ENCODE peak calls at places on chromosomes 2 and 18, in nine cellular contexts. One of them, this sample, is unnamed.

GRCh38 chr2:55158111-55158814 is 73.8 kb downstream of the CLHC1 start:
- DNase-seq in CD8-positive, alpha-beta T cell: no peak
- DNase-seq in fibroblast of mammary gland: no peak
- DNase-seq in epithelial cell of proximal tubule: no peak
- DNase-seq in H1: no peak
- DNase-seq in neural progenitor cell: no peak
- DNase-seq in foreskin fibroblast: no peak
- DNase-seq in kidney: no peak
- DNase-seq in pancreas: no peak
- DNase-seq in this sample: no peak

GRCh38 chr18:34562252-34562870 is 147.7 kb upstream of the DTNA start:
- DNase-seq in CD8-positive, alpha-beta T cell: no peak
- DNase-seq in fibroblast of mammary gland: no peak
- DNase-seq in epithelial cell of proximal tubule: no peak
- DNase-seq in H1: no peak
- DNase-seq in neural progenitor cell: no peak
- DNase-seq in foreskin fibroblast: no peak
- DNase-seq in kidney: no peak
- DNase-seq in pancreas: no peak
- DNase-seq in this sample: no peak

GRCh38 chr18:8238507-8238906 is 370.7 kb upstream of the RAB12 start:
- DNase-seq in CD8-positive, alpha-beta T cell: no peak
- DNase-seq in fibroblast of mammary gland: peak
- DNase-seq in epithelial cell of proximal tubule: no peak
- DNase-seq in H1: no peak
- DNase-seq in neural progenitor cell: no peak
- DNase-seq in foreskin fibroblast: no peak
- DNase-seq in kidney: no peak
- DNase-seq in pancreas: no peak
- DNase-seq in this sample: no peak

GRCh38 chr2:202042444-202042843 is 8.8 kb downstream of the FZD7 start:
- DNase-seq in CD8-positive, alpha-beta T cell: no peak
- DNase-seq in fibroblast of mammary gland: peak
- DNase-seq in epithelial cell of proximal tubule: no peak
- DNase-seq in H1: no peak
- DNase-seq in neural progenitor cell: no peak
- DNase-seq in foreskin fibroblast: no peak
- DNase-seq in kidney: no peak
- DNase-seq in pancreas: no peak
- DNase-seq in this sample: no peak

GRCh38 chr2:46648141-46648742 is 168.9 kb downstream of the TMEM247 start:
- DNase-seq in CD8-positive, alpha-beta T cell: no peak
- DNase-seq in fibroblast of mammary gland: peak
- DNase-seq in epithelial cell of proximal tubule: no peak
- DNase-seq in H1: no peak
- DNase-seq in neural progenitor cell: no peak
- DNase-seq in foreskin fibroblast: no peak
- DNase-seq in kidney: no peak
- DNase-seq in pancreas: no peak
- DNase-seq in this sample: peak

GRCh38 chr18:67783215-67783946 is 266.9 kb upstream of the DSEL start:
- DNase-seq in CD8-positive, alpha-beta T cell: no peak
- DNase-seq in fibroblast of mammary gland: peak
- DNase-seq in epithelial cell of proximal tubule: peak
- DNase-seq in H1: no peak
- DNase-seq in neural progenitor cell: no peak
- DNase-seq in foreskin fibroblast: peak
- DNase-seq in kidney: no peak
- DNase-seq in pancreas: no peak
- DNase-seq in this sample: peak

GRCh38 chr18:5890606-5891360 is 4.5 kb downstream of the TMEM200C start:
- DNase-seq in CD8-positive, alpha-beta T cell: peak
- DNase-seq in fibroblast of mammary gland: peak
- DNase-seq in epithelial cell of proximal tubule: no peak
- DNase-seq in H1: no peak
- DNase-seq in neural progenitor cell: peak
- DNase-seq in foreskin fibroblast: no peak
- DNase-seq in kidney: peak
- DNase-seq in pancreas: peak
- DNase-seq in this sample: no peak

GRCh38 chr18:79681484-79682387 is 2.1 kb downstream of the CTDP1 start:
- DNase-seq in CD8-positive, alpha-beta T cell: peak
- DNase-seq in fibroblast of mammary gland: no peak
- DNase-seq in epithelial cell of proximal tubule: no peak
- DNase-seq in H1: no peak
- DNase-seq in neural progenitor cell: no peak
- DNase-seq in foreskin fibroblast: no peak
- DNase-seq in kidney: no peak
- DNase-seq in pancreas: no peak
- DNase-seq in this sample: no peak

GRCh38 chr2:191696001-191696400 is 18.1 kb downstream of the NABP1 start:
- DNase-seq in CD8-positive, alpha-beta T cell: no peak
- DNase-seq in fibroblast of mammary gland: peak
- DNase-seq in epithelial cell of proximal tubule: peak
- DNase-seq in H1: no peak
- DNase-seq in neural progenitor cell: no peak
- DNase-seq in foreskin fibroblast: peak
- DNase-seq in kidney: peak
- DNase-seq in pancreas: peak
- DNase-seq in this sample: peak

GRCh38 chr2:172437419-172438063 is 10.2 kb downstream of the ITGA6 start:
- DNase-seq in CD8-positive, alpha-beta T cell: peak
- DNase-seq in fibroblast of mammary gland: no peak
- DNase-seq in epithelial cell of proximal tubule: no peak
- DNase-seq in H1: no peak
- DNase-seq in neural progenitor cell: no peak
- DNase-seq in foreskin fibroblast: no peak
- DNase-seq in kidney: no peak
- DNase-seq in pancreas: no peak
- DNase-seq in this sample: no peak

GRCh38 chr18:48529796-48530195 is 9.0 kb upstream of the CTIF start:
- DNase-seq in CD8-positive, alpha-beta T cell: no peak
- DNase-seq in fibroblast of mammary gland: peak
- DNase-seq in epithelial cell of proximal tubule: peak
- DNase-seq in H1: no peak
- DNase-seq in neural progenitor cell: no peak
- DNase-seq in foreskin fibroblast: peak
- DNase-seq in kidney: no peak
- DNase-seq in pancreas: no peak
- DNase-seq in this sample: peak

GRCh38 chr2:173750332-173750731 is 214.8 kb downstream of the SP3 start:
- DNase-seq in CD8-positive, alpha-beta T cell: no peak
- DNase-seq in fibroblast of mammary gland: peak
- DNase-seq in epithelial cell of proximal tubule: no peak
- DNase-seq in H1: no peak
- DNase-seq in neural progenitor cell: peak
- DNase-seq in foreskin fibroblast: peak
- DNase-seq in kidney: no peak
- DNase-seq in pancreas: no peak
- DNase-seq in this sample: no peak

GRCh38 chr2:151437630-151438029 is 27.9 kb downstream of the RIF1 start:
- DNase-seq in CD8-positive, alpha-beta T cell: peak
- DNase-seq in fibroblast of mammary gland: peak
- DNase-seq in epithelial cell of proximal tubule: no peak
- DNase-seq in H1: no peak
- DNase-seq in neural progenitor cell: peak
- DNase-seq in foreskin fibroblast: no peak
- DNase-seq in kidney: no peak
- DNase-seq in pancreas: no peak
- DNase-seq in this sample: no peak

GRCh38 chr2:44168684-44169154 is at the start of gene PPM1B:
- DNase-seq in CD8-positive, alpha-beta T cell: peak
- DNase-seq in fibroblast of mammary gland: no peak
- DNase-seq in epithelial cell of proximal tubule: no peak
- DNase-seq in H1: peak
- DNase-seq in neural progenitor cell: no peak
- DNase-seq in foreskin fibroblast: peak
- DNase-seq in kidney: peak
- DNase-seq in pancreas: no peak
- DNase-seq in this sample: no peak

GRCh38 chr2:6510547-6510946 is 355.2 kb downstream of the CMPK2 start:
- DNase-seq in CD8-positive, alpha-beta T cell: no peak
- DNase-seq in fibroblast of mammary gland: no peak
- DNase-seq in epithelial cell of proximal tubule: no peak
- DNase-seq in H1: no peak
- DNase-seq in neural progenitor cell: no peak
- DNase-seq in foreskin fibroblast: peak
- DNase-seq in kidney: no peak
- DNase-seq in pancreas: no peak
- DNase-seq in this sample: no peak

GRCh38 chr18:34702814-34703213 is 7.3 kb upstream of the DTNA start:
- DNase-seq in CD8-positive, alpha-beta T cell: no peak
- DNase-seq in fibroblast of mammary gland: no peak
- DNase-seq in epithelial cell of proximal tubule: no peak
- DNase-seq in H1: no peak
- DNase-seq in neural progenitor cell: no peak
- DNase-seq in foreskin fibroblast: no peak
- DNase-seq in kidney: no peak
- DNase-seq in pancreas: no peak
- DNase-seq in this sample: no peak

GRCh38 chr18:51089691-51090090 is 59.7 kb downstream of the SMAD4 start:
- DNase-seq in CD8-positive, alpha-beta T cell: no peak
- DNase-seq in fibroblast of mammary gland: peak
- DNase-seq in epithelial cell of proximal tubule: no peak
- DNase-seq in H1: no peak
- DNase-seq in neural progenitor cell: no peak
- DNase-seq in foreskin fibroblast: no peak
- DNase-seq in kidney: no peak
- DNase-seq in pancreas: no peak
- DNase-seq in this sample: no peak

GRCh38 chr2:222024934-222025890 is 273.6 kb downstream of the PAX3 start:
- DNase-seq in CD8-positive, alpha-beta T cell: no peak
- DNase-seq in fibroblast of mammary gland: peak
- DNase-seq in epithelial cell of proximal tubule: no peak
- DNase-seq in H1: no peak
- DNase-seq in neural progenitor cell: peak
- DNase-seq in foreskin fibroblast: peak
- DNase-seq in kidney: no peak
- DNase-seq in pancreas: no peak
- DNase-seq in this sample: no peak

GRCh38 chr18:14026199-14026598 is 106.0 kb downstream of the ZNF519 start:
- DNase-seq in CD8-positive, alpha-beta T cell: no peak
- DNase-seq in fibroblast of mammary gland: no peak
- DNase-seq in epithelial cell of proximal tubule: no peak
- DNase-seq in H1: peak
- DNase-seq in neural progenitor cell: no peak
- DNase-seq in foreskin fibroblast: no peak
- DNase-seq in kidney: no peak
- DNase-seq in pancreas: no peak
- DNase-seq in this sample: no peak

GRCh38 chr2:135797497-135798274 is 39.3 kb downstream of the LCT start:
- DNase-seq in CD8-positive, alpha-beta T cell: peak
- DNase-seq in fibroblast of mammary gland: peak
- DNase-seq in epithelial cell of proximal tubule: peak
- DNase-seq in H1: peak
- DNase-seq in neural progenitor cell: peak
- DNase-seq in foreskin fibroblast: peak
- DNase-seq in kidney: peak
- DNase-seq in pancreas: peak
- DNase-seq in this sample: peak
- H3K4me3 ChIP-seq in CD8-positive, alpha-beta T cell: no peak
- H3K4me3 ChIP-seq in fibroblast of mammary gland: no peak
- H3K4me3 ChIP-seq in epithelial cell of proximal tubule: no peak
- H3K4me3 ChIP-seq in H1: no peak
- H3K4me3 ChIP-seq in neural progenitor cell: no peak
- H3K4me3 ChIP-seq in foreskin fibroblast: no peak
- H3K4me3 ChIP-seq in kidney: no peak
- H3K4me3 ChIP-seq in pancreas: no peak
- H3K4me3 ChIP-seq in this sample: no peak

GRCh38 chr2:119809329-119810038 is 49.8 kb downstream of the PTPN4 start:
- DNase-seq in CD8-positive, alpha-beta T cell: no peak
- DNase-seq in fibroblast of mammary gland: peak
- DNase-seq in epithelial cell of proximal tubule: no peak
- DNase-seq in H1: no peak
- DNase-seq in neural progenitor cell: no peak
- DNase-seq in foreskin fibroblast: peak
- DNase-seq in kidney: no peak
- DNase-seq in pancreas: no peak
- DNase-seq in this sample: peak

GRCh38 chr2:119808516-119809147 is 48.9 kb downstream of the PTPN4 start:
- DNase-seq in CD8-positive, alpha-beta T cell: no peak
- DNase-seq in fibroblast of mammary gland: peak
- DNase-seq in epithelial cell of proximal tubule: no peak
- DNase-seq in H1: no peak
- DNase-seq in neural progenitor cell: no peak
- DNase-seq in foreskin fibroblast: no peak
- DNase-seq in kidney: no peak
- DNase-seq in pancreas: no peak
- DNase-seq in this sample: no peak

GRCh38 chr2:119814216-119814615 is 54.5 kb downstream of the PTPN4 start:
- DNase-seq in CD8-positive, alpha-beta T cell: no peak
- DNase-seq in fibroblast of mammary gland: no peak
- DNase-seq in epithelial cell of proximal tubule: no peak
- DNase-seq in H1: no peak
- DNase-seq in neural progenitor cell: no peak
- DNase-seq in foreskin fibroblast: no peak
- DNase-seq in kidney: no peak
- DNase-seq in pancreas: no peak
- DNase-seq in this sample: no peak

GRCh38 chr2:119810039-119810630 is 50.4 kb downstream of the PTPN4 start:
- DNase-seq in CD8-positive, alpha-beta T cell: no peak
- DNase-seq in fibroblast of mammary gland: no peak
- DNase-seq in epithelial cell of proximal tubule: no peak
- DNase-seq in H1: no peak
- DNase-seq in neural progenitor cell: no peak
- DNase-seq in foreskin fibroblast: no peak
- DNase-seq in kidney: no peak
- DNase-seq in pancreas: no peak
- DNase-seq in this sample: no peak
- H3K4me3 ChIP-seq in CD8-positive, alpha-beta T cell: no peak
- H3K4me3 ChIP-seq in fibroblast of mammary gland: no peak
- H3K4me3 ChIP-seq in epithelial cell of proximal tubule: no peak
- H3K4me3 ChIP-seq in H1: no peak
- H3K4me3 ChIP-seq in neural progenitor cell: no peak
- H3K4me3 ChIP-seq in foreskin fibroblast: no peak
- H3K4me3 ChIP-seq in kidney: no peak
- H3K4me3 ChIP-seq in pancreas: no peak
- H3K4me3 ChIP-seq in this sample: no peak

DNA sequence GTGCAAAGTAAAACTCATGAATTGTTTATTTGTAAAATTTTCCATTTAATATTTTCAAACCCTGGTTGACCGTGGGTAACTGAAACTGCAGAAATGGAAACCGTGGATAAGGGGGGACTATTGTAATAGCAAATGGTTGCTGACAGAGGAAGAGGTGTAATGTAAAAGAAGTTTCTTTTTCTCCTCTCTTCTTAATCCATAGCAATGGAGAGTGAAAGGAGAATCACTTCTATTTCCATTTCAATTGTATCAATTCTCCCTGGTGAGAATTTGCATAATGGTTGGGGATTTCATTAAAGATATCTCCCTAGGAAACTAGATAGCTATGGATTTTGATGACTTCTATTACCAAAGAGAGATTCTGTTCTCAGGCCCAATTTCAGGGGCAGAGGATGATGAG is 24.8 kb downstream of the TACR1 start:
- DNase-seq in CD8-positive, alpha-beta T cell: no peak
- DNase-seq in fibroblast of mammary gland: no peak
- DNase-seq in epithelial cell of proximal tubule: no peak
- DNase-seq in H1: no peak
- DNase-seq in neural progenitor cell: no peak
- DNase-seq in foreskin fibroblast: no peak
- DNase-seq in kidney: no peak
- DNase-seq in pancreas: no peak
- DNase-seq in this sample: no peak
- H3K4me3 ChIP-seq in CD8-positive, alpha-beta T cell: no peak
- H3K4me3 ChIP-seq in fibroblast of mammary gland: no peak
- H3K4me3 ChIP-seq in epithelial cell of proximal tubule: no peak
- H3K4me3 ChIP-seq in H1: no peak
- H3K4me3 ChIP-seq in neural progenitor cell: no peak
- H3K4me3 ChIP-seq in foreskin fibroblast: no peak
- H3K4me3 ChIP-seq in kidney: no peak
- H3K4me3 ChIP-seq in pancreas: no peak
- H3K4me3 ChIP-seq in this sample: no peak

GRCh38 chr2:13481201-13481600 is 764.5 kb downstream of the TRIB2 start:
- DNase-seq in CD8-positive, alpha-beta T cell: no peak
- DNase-seq in fibroblast of mammary gland: peak
- DNase-seq in epithelial cell of proximal tubule: no peak
- DNase-seq in H1: no peak
- DNase-seq in neural progenitor cell: no peak
- DNase-seq in foreskin fibroblast: no peak
- DNase-seq in kidney: no peak
- DNase-seq in pancreas: no peak
- DNase-seq in this sample: peak
- H3K4me3 ChIP-seq in CD8-positive, alpha-beta T cell: no peak
- H3K4me3 ChIP-seq in fibroblast of mammary gland: no peak
- H3K4me3 ChIP-seq in epithelial cell of proximal tubule: no peak
- H3K4me3 ChIP-seq in H1: no peak
- H3K4me3 ChIP-seq in neural progenitor cell: no peak
- H3K4me3 ChIP-seq in foreskin fibroblast: no peak
- H3K4me3 ChIP-seq in kidney: no peak
- H3K4me3 ChIP-seq in pancreas: no peak
- H3K4me3 ChIP-seq in this sample: no peak

This sample was measured in skeletal muscle cell.